ENCODE peak calls at places on chromosomes 1 and 21, in five cellular contexts. One of them, this sample, is unnamed.

GRCh38 chr1:70922196-70922595 is 125.4 kb downstream of the PTGER3 start:
- DNase-seq in MCF 10A: no peak
- DNase-seq in fibroblast of lung: no peak
- DNase-seq in RWPE1: no peak
- DNase-seq in body of pancreas: no peak
- DNase-seq in this sample: no peak

GRCh38 chr1:41503507-41504125 is 19.1 kb upstream of the EDN2 start:
- DNase-seq in MCF 10A: no peak
- DNase-seq in fibroblast of lung: no peak
- DNase-seq in RWPE1: no peak
- DNase-seq in body of pancreas: no peak
- DNase-seq in this sample: no peak

GRCh38 chr1:205272541-205272940 is 44.8 kb downstream of the TMCC2 start:
- DNase-seq in MCF 10A: no peak
- DNase-seq in fibroblast of lung: no peak
- DNase-seq in RWPE1: no peak
- DNase-seq in body of pancreas: no peak
- DNase-seq in this sample: no peak

GRCh38 chr1:64624446-64624766 is 120.5 kb upstream of the RAVER2 start:
- DNase-seq in MCF 10A: peak; percentile 25
- DNase-seq in fibroblast of lung: peak; percentile 57
- DNase-seq in RWPE1: no peak
- DNase-seq in body of pancreas: no peak
- DNase-seq in this sample: no peak

GRCh38 chr1:151106891-151107290 is 36.3 kb downstream of the GABPB2 start:
- DNase-seq in MCF 10A: peak; percentile 13
- DNase-seq in fibroblast of lung: peak; percentile 47
- DNase-seq in RWPE1: peak; percentile 70
- DNase-seq in body of pancreas: no peak
- DNase-seq in this sample: peak; percentile 26

GRCh38 chr21:26719750-26720149 is 125.5 kb downstream of the ADAMTS1 start:
- DNase-seq in MCF 10A: no peak
- DNase-seq in fibroblast of lung: no peak
- DNase-seq in RWPE1: no peak
- DNase-seq in body of pancreas: no peak
- DNase-seq in this sample: no peak

GRCh38 chr1:45739137-45739536 is 11.3 kb downstream of the IPP start:
- DNase-seq in MCF 10A: no peak
- DNase-seq in fibroblast of lung: no peak
- DNase-seq in RWPE1: no peak
- DNase-seq in body of pancreas: no peak
- DNase-seq in this sample: no peak

GRCh38 chr1:183235503-183235902 is 49.4 kb downstream of the LAMC2 start:
- DNase-seq in MCF 10A: no peak
- DNase-seq in fibroblast of lung: no peak
- DNase-seq in RWPE1: no peak
- DNase-seq in body of pancreas: no peak
- DNase-seq in this sample: no peak

GRCh38 chr1:3494321-3495308 is 40.1 kb downstream of the ARHGEF16 start:
- DNase-seq in MCF 10A: no peak
- DNase-seq in fibroblast of lung: no peak
- DNase-seq in RWPE1: no peak
- DNase-seq in body of pancreas: no peak
- DNase-seq in this sample: no peak

GRCh38 chr21:37704751-37705150 is 211.5 kb downstream of the KCNJ6 start:
- DNase-seq in MCF 10A: no peak
- DNase-seq in fibroblast of lung: no peak
- DNase-seq in RWPE1: no peak
- DNase-seq in body of pancreas: no peak
- DNase-seq in this sample: no peak

GRCh38 chr1:89383185-89383584 is 19.3 kb downstream of the GBP6 start:
- DNase-seq in MCF 10A: no peak
- DNase-seq in fibroblast of lung: no peak
- DNase-seq in RWPE1: no peak
- DNase-seq in body of pancreas: peak; percentile 84
- DNase-seq in this sample: no peak

GRCh38 chr1:77513839-77514763 is 168.4 kb downstream of the ZZZ3 start:
- DNase-seq in MCF 10A: no peak
- DNase-seq in fibroblast of lung: peak; percentile 79
- DNase-seq in RWPE1: no peak
- DNase-seq in body of pancreas: no peak
- DNase-seq in this sample: peak; percentile 9

GRCh38 chr21:35179990-35180557 is 131.0 kb upstream of the RUNX1 start:
- DNase-seq in MCF 10A: peak; percentile 72
- DNase-seq in fibroblast of lung: peak; percentile 78
- DNase-seq in RWPE1: peak; percentile 47
- DNase-seq in body of pancreas: no peak
- DNase-seq in this sample: no peak

GRCh38 chr1:210792703-210793102 is 341.2 kb downstream of the KCNH1 start:
- DNase-seq in MCF 10A: peak; percentile 84
- DNase-seq in fibroblast of lung: peak; percentile 26
- DNase-seq in RWPE1: peak; percentile 63
- DNase-seq in body of pancreas: no peak
- DNase-seq in this sample: no peak

GRCh38 chr1:117828206-117828605 is 101.2 kb downstream of the GDAP2 start:
- DNase-seq in MCF 10A: no peak
- DNase-seq in fibroblast of lung: peak; percentile 91
- DNase-seq in RWPE1: no peak
- DNase-seq in body of pancreas: peak; percentile 43
- DNase-seq in this sample: no peak

GRCh38 chr1:164774413-164774812 is 215.4 kb downstream of the PBX1 start:
- DNase-seq in MCF 10A: no peak
- DNase-seq in fibroblast of lung: no peak
- DNase-seq in RWPE1: no peak
- DNase-seq in body of pancreas: peak; percentile 56
- DNase-seq in this sample: no peak
- TF ChIP-seq CTCF in MCF 10A: no peak
- TF ChIP-seq CTCF in fibroblast of lung: peak; percentile 6
- TF ChIP-seq CTCF in RWPE1: no peak
- TF ChIP-seq CTCF in body of pancreas: peak; percentile 34
- TF ChIP-seq CTCF in this sample: no peak

DNA sequence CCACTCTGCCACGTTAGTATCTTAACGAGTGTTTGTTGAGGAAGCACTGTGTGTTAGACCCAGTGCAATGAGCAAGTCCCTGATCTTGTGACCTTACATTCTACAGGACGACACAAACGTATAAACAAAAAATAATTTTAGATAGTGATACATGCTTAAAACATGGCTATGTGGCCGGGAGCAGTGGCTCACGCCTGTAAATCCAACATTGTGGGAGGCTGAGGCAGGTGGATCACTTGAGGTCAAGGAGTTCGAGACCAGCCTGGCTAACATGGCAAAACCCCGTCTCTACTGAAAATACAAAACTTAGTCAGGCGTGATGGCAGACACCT is 19.6 kb downstream of the MTX1 start:
- DNase-seq in MCF 10A: no peak
- DNase-seq in fibroblast of lung: no peak
- DNase-seq in RWPE1: no peak
- DNase-seq in body of pancreas: no peak
- DNase-seq in this sample: no peak
- TF ChIP-seq CTCF in MCF 10A: no peak
- TF ChIP-seq CTCF in fibroblast of lung: no peak
- TF ChIP-seq CTCF in RWPE1: no peak
- TF ChIP-seq CTCF in body of pancreas: no peak
- TF ChIP-seq CTCF in this sample: no peak

GRCh38 chr1:236746785-236747184 is 48.3 kb upstream of the MTR start:
- DNase-seq in MCF 10A: no peak
- DNase-seq in fibroblast of lung: no peak
- DNase-seq in RWPE1: no peak
- DNase-seq in body of pancreas: no peak
- DNase-seq in this sample: no peak

GRCh38 chr1:236750928-236751327 is 44.2 kb upstream of the MTR start:
- DNase-seq in MCF 10A: no peak
- DNase-seq in fibroblast of lung: no peak
- DNase-seq in RWPE1: no peak
- DNase-seq in body of pancreas: no peak
- DNase-seq in this sample: no peak

GRCh38 chr1:236747311-236747956 is 47.7 kb upstream of the MTR start:
- DNase-seq in MCF 10A: no peak
- DNase-seq in fibroblast of lung: no peak
- DNase-seq in RWPE1: no peak
- DNase-seq in body of pancreas: no peak
- DNase-seq in this sample: no peak

GRCh38 chr1:236751385-236751784 is 43.7 kb upstream of the MTR start:
- DNase-seq in MCF 10A: no peak
- DNase-seq in fibroblast of lung: no peak
- DNase-seq in RWPE1: no peak
- DNase-seq in body of pancreas: no peak
- DNase-seq in this sample: no peak

GRCh38 chr1:236748471-236748870 is 46.6 kb upstream of the MTR start:
- DNase-seq in MCF 10A: peak; percentile 35
- DNase-seq in fibroblast of lung: no peak
- DNase-seq in RWPE1: no peak
- DNase-seq in body of pancreas: no peak
- DNase-seq in this sample: no peak
- TF ChIP-seq CTCF in MCF 10A: peak; percentile 25
- TF ChIP-seq CTCF in fibroblast of lung: peak; percentile 8
- TF ChIP-seq CTCF in RWPE1: no peak
- TF ChIP-seq CTCF in body of pancreas: peak; percentile 11
- TF ChIP-seq CTCF in this sample: no peak

DNA sequence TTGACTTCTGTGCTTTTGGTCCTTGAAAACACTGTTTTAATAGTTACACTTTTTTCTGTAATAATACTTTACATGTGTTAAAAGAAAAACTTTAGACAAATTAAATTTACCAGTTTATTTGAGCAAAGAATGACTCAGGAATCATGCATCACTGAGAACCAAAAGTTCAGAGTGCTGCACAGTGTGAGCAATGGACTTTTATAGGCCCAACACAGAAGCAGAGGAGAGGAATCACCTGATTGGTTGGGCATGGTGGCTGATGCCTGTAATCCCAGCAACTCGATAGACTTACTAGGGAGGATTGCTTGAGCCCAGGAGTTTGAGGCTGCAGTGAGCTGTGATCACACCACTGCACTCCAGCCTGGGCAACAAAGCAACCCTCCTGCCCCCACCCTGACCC is 29.3 kb downstream of the ZNF648 start:
- DNase-seq in MCF 10A: no peak
- DNase-seq in fibroblast of lung: no peak
- DNase-seq in RWPE1: no peak
- DNase-seq in body of pancreas: no peak
- DNase-seq in this sample: peak; percentile 14
- TF ChIP-seq CTCF in MCF 10A: no peak
- TF ChIP-seq CTCF in fibroblast of lung: no peak
- TF ChIP-seq CTCF in RWPE1: no peak
- TF ChIP-seq CTCF in body of pancreas: no peak
- TF ChIP-seq CTCF in this sample: no peak

GRCh38 chr1:84603941-84604830 is 29.9 kb upstream of the CTBS start:
- DNase-seq in MCF 10A: peak; percentile 96
- DNase-seq in fibroblast of lung: peak; percentile 60
- DNase-seq in RWPE1: peak; percentile 86
- DNase-seq in body of pancreas: no peak
- DNase-seq in this sample: no peak
- TF ChIP-seq CTCF in MCF 10A: peak; percentile 11
- TF ChIP-seq CTCF in fibroblast of lung: peak; percentile 69
- TF ChIP-seq CTCF in RWPE1: peak; percentile 12
- TF ChIP-seq CTCF in body of pancreas: peak; percentile 22
- TF ChIP-seq CTCF in this sample: no peak